ENCODE peak calls at places on chromosomes 1 and 21, in seven cellular contexts. One of them, this sample, is unnamed.

GRCh38 chr1:201072149-201072548 is 40.1 kb downstream of the CACNA1S start:
- DNase-seq in HL-60: no peak
- DNase-seq in AG08395: no peak
- DNase-seq in pulmonary artery endothelial cell: no peak
- DNase-seq in colonic mucosa: no peak
- DNase-seq in HCT116: no peak
- DNase-seq in A549: peak
- DNase-seq in this sample: no peak

GRCh38 chr21:37799193-37800121 is 116.8 kb downstream of the KCNJ6 start:
- DNase-seq in HL-60: no peak
- DNase-seq in AG08395: no peak
- DNase-seq in pulmonary artery endothelial cell: no peak
- DNase-seq in colonic mucosa: no peak
- DNase-seq in HCT116: no peak
- DNase-seq in A549: no peak
- DNase-seq in this sample: no peak

GRCh38 chr1:56773341-56774066 is 45.7 kb downstream of the FYB2 start:
- DNase-seq in HL-60: no peak
- DNase-seq in AG08395: peak
- DNase-seq in pulmonary artery endothelial cell: no peak
- DNase-seq in colonic mucosa: no peak
- DNase-seq in HCT116: no peak
- DNase-seq in A549: no peak
- DNase-seq in this sample: no peak

GRCh38 chr1:61230523-61230922 is 148.2 kb downstream of the NFIA start:
- DNase-seq in HL-60: no peak
- DNase-seq in AG08395: no peak
- DNase-seq in pulmonary artery endothelial cell: no peak
- DNase-seq in colonic mucosa: peak
- DNase-seq in HCT116: no peak
- DNase-seq in A549: no peak
- DNase-seq in this sample: peak

GRCh38 chr21:33736569-33736968 is 94.3 kb downstream of the ITSN1 start:
- DNase-seq in HL-60: no peak
- DNase-seq in AG08395: no peak
- DNase-seq in pulmonary artery endothelial cell: no peak
- DNase-seq in colonic mucosa: no peak
- DNase-seq in HCT116: no peak
- DNase-seq in A549: no peak
- DNase-seq in this sample: no peak

GRCh38 chr21:17646790-17647189 is 34.1 kb upstream of the BTG3 start:
- DNase-seq in HL-60: no peak
- DNase-seq in AG08395: no peak
- DNase-seq in pulmonary artery endothelial cell: no peak
- DNase-seq in colonic mucosa: no peak
- DNase-seq in HCT116: no peak
- DNase-seq in A549: no peak
- DNase-seq in this sample: no peak

GRCh38 chr21:45202889-45203288 is 84.8 kb downstream of the POFUT2 start:
- DNase-seq in HL-60: no peak
- DNase-seq in AG08395: peak
- DNase-seq in pulmonary artery endothelial cell: no peak
- DNase-seq in colonic mucosa: no peak
- DNase-seq in HCT116: no peak
- DNase-seq in A549: no peak
- DNase-seq in this sample: no peak

GRCh38 chr1:184854456-184855180 is 100.0 kb upstream of the EDEM3 start:
- DNase-seq in HL-60: no peak
- DNase-seq in AG08395: peak
- DNase-seq in pulmonary artery endothelial cell: peak
- DNase-seq in colonic mucosa: no peak
- DNase-seq in HCT116: no peak
- DNase-seq in A549: no peak
- DNase-seq in this sample: no peak

GRCh38 chr1:206761369-206761768 is 9.2 kb upstream of the IL19 start:
- DNase-seq in HL-60: no peak
- DNase-seq in AG08395: peak
- DNase-seq in pulmonary artery endothelial cell: no peak
- DNase-seq in colonic mucosa: no peak
- DNase-seq in HCT116: no peak
- DNase-seq in A549: no peak
- DNase-seq in this sample: no peak

This sample was measured in left colon.